ENCODE peak calls at places on chromosomes 6 and 20, in seven cellular contexts. H is lower leg skin; Q is ascending aorta; O is GM13977; C is stimulated activated CD4-positive, alpha-beta T cell treated with anti-CD3 and anti-CD28 coated beads, Interleukin-12 subunit alpha, Interleukin-12 subunit beta, amount 100 ng/mL, for 4 hours; R is SHP77; U is DND-41. G is an unnamed sample.

GRCh38 chr20:33687370-33687915 is 1.3 kb upstream of the E2F1 start:
- DNase-seq in U (no peak), H (no peak), C (no peak), Q (no peak), O (no peak), R (no peak), G (no peak)

GRCh38 chr20:12327205-12327604 is 409.5 kb downstream of the BTBD3 start:
- DNase-seq in C (no peak), H (no peak), Q (no peak), O (no peak), U (no peak), R (no peak), G (no peak)

GRCh38 chr6:155832596-155832995 is 377.0 kb upstream of the NOX3 start:
- DNase-seq in C (no peak), R (no peak), Q (no peak), H (no peak), O (no peak), U (no peak), G (no peak)

GRCh38 chr6:6169141-6169540 is 151.3 kb downstream of the F13A1 start:
- DNase-seq in C (no peak), O (no peak), U (no peak), Q (no peak), R (no peak), H (no peak), G (no peak)

GRCh38 chr6:15623282-15624116 is 39.3 kb downstream of the DTNBP1 start:
- DNase-seq in O (peak; percentile 15), Q (no peak), U (no peak), R (no peak), C (no peak), H (no peak), G (no peak)

GRCh38 chr6:42566614-42567208 is 2.9 kb downstream of the UBR2 start:
- DNase-seq in H (no peak), C (no peak), U (no peak), Q (no peak), R (no peak), O (no peak), G (no peak)

GRCh38 chr6:82144852-82145332 is 102.7 kb downstream of the IBTK start:
- DNase-seq in C (no peak), H (peak; percentile 64), O (no peak), U (no peak), Q (peak; percentile 29), R (peak; percentile 6), G (no peak)

GRCh38 chr6:145031001-145031400 is 704.3 kb downstream of the EPM2A start:
- DNase-seq in C (no peak), U (no peak), O (no peak), Q (no peak), R (no peak), H (no peak), G (no peak)

GRCh38 chr20:32672982-32673727 is 586 bp downstream of the C20orf203 start:
- DNase-seq in R (peak; percentile 69), H (no peak), U (peak; percentile 88), O (peak; percentile 73), Q (no peak), C (no peak), G (no peak)

GRCh38 chr20:53869466-53870258 is 200.7 kb downstream of the BCAS1 start:
- DNase-seq in H (peak; percentile 79), O (peak; percentile 47), U (peak; percentile 83), C (peak; percentile 52), Q (no peak), R (peak; percentile 78), G (no peak)

GRCh38 chr6:49264909-49265308 is 198.1 kb downstream of the MMUT start:
- DNase-seq in O (no peak), U (peak; percentile 13), Q (no peak), C (no peak), R (peak; percentile 31), H (no peak), G (no peak)

GRCh38 chr6:17790486-17790885 is 83.8 kb upstream of the NUP153 start:
- DNase-seq in Q (no peak), O (no peak), R (no peak), C (no peak), H (no peak), U (no peak), G (no peak)

G was measured in esophagus muscularis mucosa.